ENCODE peak calls at places on chromosomes 7 and 10, in eight cellular contexts. F is H1, P is transverse colon, Y is ovary, G is tibial nerve, Z is A549, L is SK-N-SH, S is sigmoid colon. D is an unnamed sample.

GRCh38 chr10:52956861-52957260 is 184.3 kb upstream of the MBL2 start:
- DNase-seq in F (no peak), P (no peak), Y (no peak), G (no peak), Z (no peak), L (no peak), S (no peak), D (no peak)

GRCh38 chr7:158959021-158959717 is 102.8 kb downstream of the DYNC2I1 start:
- DNase-seq in F (no peak), P (no peak), Y (no peak), G (no peak), Z (no peak), L (no peak), S (no peak), D (no peak)

GRCh38 chr7:21076054-21076453 is 289.4 kb upstream of the SP8 start:
- DNase-seq in F (no peak), P (peak), Y (no peak), G (no peak), Z (no peak), L (no peak), S (no peak), D (no peak)

GRCh38 chr7:20298486-20298901 is 32.2 kb upstream of the ITGB8 start:
- DNase-seq in F (no peak), P (no peak), Y (no peak), G (no peak), Z (no peak), L (no peak), S (no peak), D (no peak)

GRCh38 chr7:148209643-148210042 is 380.9 kb upstream of the C7orf33 start:
- DNase-seq in F (no peak), P (no peak), Y (no peak), G (no peak), Z (no peak), L (no peak), S (no peak), D (no peak)

GRCh38 chr7:158320328-158320727 is 267.3 kb downstream of the PTPRN2 start:
- DNase-seq in F (no peak), P (no peak), Y (no peak), G (no peak), Z (no peak), L (no peak), S (no peak), D (peak)

GRCh38 chr10:43380610-43381222 is 9.3 kb downstream of the FXYD4 start:
- DNase-seq in F (no peak), P (no peak), Y (no peak), G (no peak), Z (peak), L (peak), S (peak), D (no peak)

GRCh38 chr7:108211382-108212201 is 81.4 kb upstream of the LAMB4 start:
- DNase-seq in F (no peak), P (peak), Y (no peak), G (no peak), Z (peak), L (no peak), S (no peak), D (no peak)

GRCh38 chr10:110706690-110707098 is 62.6 kb downstream of the RBM20 start:
- DNase-seq in F (peak), P (no peak), Y (no peak), G (no peak), Z (no peak), L (no peak), S (no peak), D (no peak)

GRCh38 chr10:118594392-118595063 is 920 bp downstream of the PRLHR start:
- DNase-seq in F (peak), P (no peak), Y (peak), G (no peak), Z (peak), L (peak), S (no peak), D (peak)

GRCh38 chr10:5557040-5557721 is 32.4 kb downstream of the CALML3 start:
- DNase-seq in F (no peak), P (no peak), Y (peak), G (peak), Z (no peak), L (no peak), S (peak), D (peak)

GRCh38 chr7:47587389-47587788 is 5.5 kb upstream of the TNS3 start:
- DNase-seq in F (no peak), P (peak), Y (no peak), G (no peak), Z (no peak), L (no peak), S (no peak), D (peak)

GRCh38 chr10:1368772-1369171 is 312.6 kb downstream of the WDR37 start:
- DNase-seq in F (peak), P (peak), Y (no peak), G (no peak), Z (peak), L (peak), S (no peak), D (no peak)

GRCh38 chr7:74570533-74571156 is 86.9 kb upstream of the GTF2I start:
- DNase-seq in F (no peak), P (no peak), Y (no peak), G (no peak), Z (no peak), L (no peak), S (no peak), D (no peak)

GRCh38 chr7:74575811-74576210 is 81.7 kb upstream of the GTF2I start:
- DNase-seq in F (no peak), P (no peak), Y (no peak), G (no peak), Z (no peak), L (no peak), S (no peak), D (no peak)

GRCh38 chr7:74573499-74573898 is 84.0 kb upstream of the GTF2I start:
- DNase-seq in F (no peak), P (no peak), Y (no peak), G (no peak), Z (no peak), L (peak), S (no peak), D (no peak)

GRCh38 chr7:74572301-74573090 is 85.0 kb upstream of the GTF2I start:
- DNase-seq in F (no peak), P (peak), Y (no peak), G (no peak), Z (no peak), L (no peak), S (no peak), D (no peak)

DNA sequence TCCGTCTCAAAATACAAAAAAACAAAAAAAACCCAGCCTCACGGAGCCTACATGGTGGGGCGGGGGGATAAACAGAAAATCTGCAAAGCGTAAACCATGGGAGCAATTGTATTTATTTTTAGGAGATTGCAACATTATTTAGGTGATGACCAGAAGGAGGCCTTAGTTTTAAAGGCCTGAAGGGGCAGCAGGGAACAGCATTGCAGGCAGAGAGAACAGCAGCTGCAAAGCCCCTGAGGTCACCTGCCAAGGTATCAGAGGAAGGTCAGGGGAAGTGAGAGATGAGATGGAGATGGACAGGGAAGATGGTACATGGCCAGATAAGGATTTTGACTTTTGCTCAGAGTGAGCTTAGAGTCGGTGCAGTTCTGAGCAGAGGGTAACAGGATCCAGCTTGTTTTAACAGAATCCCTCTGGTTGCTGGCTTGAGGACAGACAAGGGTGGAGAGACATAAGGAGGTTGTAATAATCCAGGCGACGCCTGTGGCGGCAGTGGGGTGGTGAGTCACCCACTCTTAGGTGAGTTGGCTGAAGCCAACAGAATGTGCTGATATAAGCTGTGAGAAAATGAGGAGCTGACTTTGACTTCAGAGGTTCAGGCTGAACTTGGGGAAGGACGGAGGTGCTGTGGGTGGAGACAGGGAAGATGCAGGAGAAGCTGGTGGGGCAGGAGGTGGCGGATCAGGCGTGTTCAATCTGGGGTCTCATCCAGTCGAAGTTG is 82.3 kb upstream of the GTF2I start:
- DNase-seq in F (no peak), P (peak), Y (no peak), G (no peak), Z (peak), L (no peak), S (no peak), D (peak)
- TF ChIP-seq EP300 in F (no peak), P (no peak), Y (no peak), G (no peak), Z (no peak), L (no peak), S (no peak), D (no peak)

GRCh38 chr7:101201695-101202602 is 1.1 kb upstream of the MOGAT3 start:
- DNase-seq in F (no peak), P (peak), Y (no peak), G (no peak), Z (no peak), L (peak), S (no peak), D (peak)

GRCh38 chr7:101202603-101202918 is 1.7 kb upstream of the MOGAT3 start:
- DNase-seq in F (no peak), P (no peak), Y (no peak), G (no peak), Z (no peak), L (no peak), S (no peak), D (no peak)

GRCh38 chr7:101198476-101198875 is 2.4 kb downstream of the MOGAT3 start:
- DNase-seq in F (no peak), P (no peak), Y (no peak), G (no peak), Z (no peak), L (no peak), S (no peak), D (no peak)

GRCh38 chr7:101200504-101200861 is 353 bp downstream of the MOGAT3 start:
- DNase-seq in F (no peak), P (no peak), Y (no peak), G (no peak), Z (no peak), L (peak), S (no peak), D (no peak)

GRCh38 chr7:101200862-101201599 is at the start of gene MOGAT3:
- DNase-seq in F (no peak), P (peak), Y (no peak), G (no peak), Z (no peak), L (no peak), S (no peak), D (no peak)
- H3K4me3 ChIP-seq in F (peak), P (no peak), Y (no peak), G (peak), Z (no peak), L (no peak), S (peak), D (no peak)

DNA sequence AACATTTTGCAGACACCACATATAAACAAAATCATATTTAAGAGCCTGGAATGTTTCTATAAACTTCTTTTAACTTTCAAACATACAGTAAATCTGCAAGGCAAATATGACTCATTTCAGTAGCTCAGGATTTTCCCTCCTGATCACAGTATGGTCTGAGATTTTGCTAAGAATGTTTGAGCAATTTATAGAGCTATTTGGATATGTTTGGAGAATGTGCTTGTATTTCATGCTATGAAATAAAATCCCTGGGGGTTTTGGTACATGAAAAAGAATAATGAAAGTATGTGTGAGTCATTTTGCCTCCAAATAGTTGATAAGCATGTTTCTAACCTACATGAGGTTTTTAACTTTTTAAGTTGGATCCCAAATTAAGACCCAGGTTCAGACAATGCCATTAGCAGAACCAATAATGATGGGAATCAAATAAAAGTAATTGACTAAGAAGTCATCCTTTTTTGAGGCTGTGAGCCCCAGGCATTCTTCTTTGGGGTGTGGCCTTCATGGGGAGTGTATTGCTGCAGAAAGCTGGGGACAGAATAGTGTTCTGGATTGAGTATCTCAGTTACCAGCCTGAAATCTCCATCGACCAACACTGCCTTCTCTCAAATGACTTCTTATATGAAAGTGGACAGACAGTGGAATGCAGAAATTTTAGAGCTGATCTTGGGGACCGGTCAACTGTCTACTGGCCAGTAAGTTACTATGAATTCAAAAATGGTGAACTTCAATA is 66.1 kb upstream of the AGBL3 start:
- DNase-seq in F (no peak), P (no peak), Y (no peak), G (no peak), Z (peak), L (no peak), S (no peak), D (no peak)
- TF ChIP-seq EP300 in F (no peak), P (no peak), Y (no peak), G (no peak), Z (no peak), L (peak), S (no peak), D (no peak)

GRCh38 chr10:90424730-90425129 is 433.1 kb downstream of the HTR7 start:
- DNase-seq in F (no peak), P (no peak), Y (no peak), G (no peak), Z (no peak), L (no peak), S (no peak), D (no peak)
- H3K4me3 ChIP-seq in F (no peak), P (no peak), Y (no peak), G (no peak), Z (no peak), L (no peak), S (no peak), D (no peak)

DNA sequence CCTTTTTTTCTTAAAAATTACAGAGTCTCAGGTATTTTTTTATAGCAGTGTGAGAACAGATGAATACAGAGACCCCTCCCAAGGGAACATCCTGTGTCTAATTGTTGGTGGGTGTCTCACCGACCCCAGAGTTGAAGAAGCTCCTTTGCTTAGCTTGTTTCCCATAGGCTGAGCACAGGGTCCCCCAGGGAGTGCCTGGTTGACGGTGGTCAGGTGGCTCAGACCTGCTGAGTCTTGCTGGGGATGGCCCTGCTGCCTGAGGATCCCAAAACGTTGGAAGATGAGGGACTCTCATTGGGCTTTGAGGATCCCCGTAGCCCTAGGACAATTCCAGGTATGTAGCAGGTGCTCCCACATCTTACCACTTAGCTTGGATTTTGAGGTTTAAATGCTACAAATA is 19.5 kb downstream of the SCART1 start:
- DNase-seq in F (no peak), P (no peak), Y (no peak), G (no peak), Z (no peak), L (no peak), S (no peak), D (no peak)
- TF ChIP-seq EP300 in F (no peak), P (no peak), Y (no peak), G (no peak), Z (no peak), L (no peak), S (no peak), D (no peak)

DNA sequence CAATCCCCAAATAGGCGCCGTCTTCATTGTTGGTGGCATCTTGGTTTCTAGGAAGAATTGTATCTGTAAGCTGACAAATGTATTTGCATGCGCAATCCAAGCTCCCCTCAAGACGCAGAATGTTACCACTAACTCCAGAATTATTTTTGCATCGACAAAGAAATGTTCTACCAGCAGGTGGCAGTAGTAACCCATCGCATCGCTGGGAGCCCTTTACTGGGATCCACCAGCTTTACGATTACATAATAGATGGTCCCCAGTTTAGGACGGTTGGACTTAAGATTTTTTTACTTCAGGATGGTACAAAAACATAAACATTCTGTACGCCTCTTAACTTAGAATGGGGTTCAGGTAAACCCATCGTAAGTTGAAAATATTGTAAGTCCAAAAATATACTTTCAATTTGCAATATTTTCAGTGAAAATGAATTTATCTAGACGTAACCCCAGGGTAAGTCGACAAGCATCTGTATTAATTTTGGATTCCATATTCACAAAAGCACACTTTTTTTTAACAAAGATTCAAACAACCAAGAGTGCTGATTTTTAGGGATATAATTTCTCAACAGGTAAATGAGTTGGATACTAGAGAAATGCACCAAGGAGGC is 114.0 kb upstream of the COBL start:
- DNase-seq in F (no peak), P (peak), Y (peak), G (no peak), Z (peak), L (peak), S (no peak), D (no peak)
- H3K4me3 ChIP-seq in F (no peak), P (no peak), Y (no peak), G (no peak), Z (no peak), L (no peak), S (no peak), D (no peak)

GRCh38 chr7:44979481-44980392 is 922 bp upstream of the MYO1G start:
- DNase-seq in F (no peak), P (no peak), Y (no peak), G (no peak), Z (no peak), L (no peak), S (peak), D (no peak)
- TF ChIP-seq EP300 in F (no peak), P (no peak), Y (no peak), G (peak), Z (no peak), L (no peak), S (no peak), D (no peak)

DNA sequence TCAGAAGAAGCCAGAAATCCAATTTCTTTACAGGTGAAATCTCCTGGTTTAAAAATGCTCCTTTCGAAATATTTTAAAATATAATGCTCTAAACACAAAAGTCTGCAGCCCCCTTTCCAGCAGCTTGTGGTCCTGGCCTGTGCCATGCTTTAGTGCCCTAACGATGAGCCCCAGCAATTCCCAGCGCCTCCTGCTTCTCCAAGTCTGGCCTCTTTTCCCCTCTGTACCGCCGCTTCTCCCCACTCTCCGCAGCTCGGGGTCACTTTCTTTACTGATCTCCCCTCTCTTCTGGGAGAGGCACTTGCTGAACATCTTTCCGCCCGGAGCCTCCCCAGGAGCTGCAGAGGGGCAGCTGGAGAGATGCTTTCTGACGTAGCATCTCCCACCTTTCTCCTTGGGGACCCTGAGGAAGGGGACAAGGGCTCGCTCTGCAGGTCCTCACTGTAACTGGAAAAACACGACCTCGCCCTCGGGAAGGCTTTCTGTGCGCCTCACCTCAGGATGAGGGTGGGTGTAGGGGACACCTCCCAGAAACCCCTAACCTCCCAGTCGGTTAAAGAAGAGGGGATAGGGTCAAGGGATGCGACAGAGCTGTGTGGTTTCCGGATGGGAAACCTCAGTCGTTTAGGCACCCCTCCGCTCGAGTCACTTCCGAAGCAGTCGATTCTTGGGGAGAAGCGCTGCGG is 544 bp upstream of the INA start:
- DNase-seq in F (no peak), P (no peak), Y (no peak), G (no peak), Z (no peak), L (peak), S (no peak), D (no peak)
- H3K4me3 ChIP-seq in F (peak), P (no peak), Y (no peak), G (peak), Z (peak), L (peak), S (peak), D (no peak)

DNA sequence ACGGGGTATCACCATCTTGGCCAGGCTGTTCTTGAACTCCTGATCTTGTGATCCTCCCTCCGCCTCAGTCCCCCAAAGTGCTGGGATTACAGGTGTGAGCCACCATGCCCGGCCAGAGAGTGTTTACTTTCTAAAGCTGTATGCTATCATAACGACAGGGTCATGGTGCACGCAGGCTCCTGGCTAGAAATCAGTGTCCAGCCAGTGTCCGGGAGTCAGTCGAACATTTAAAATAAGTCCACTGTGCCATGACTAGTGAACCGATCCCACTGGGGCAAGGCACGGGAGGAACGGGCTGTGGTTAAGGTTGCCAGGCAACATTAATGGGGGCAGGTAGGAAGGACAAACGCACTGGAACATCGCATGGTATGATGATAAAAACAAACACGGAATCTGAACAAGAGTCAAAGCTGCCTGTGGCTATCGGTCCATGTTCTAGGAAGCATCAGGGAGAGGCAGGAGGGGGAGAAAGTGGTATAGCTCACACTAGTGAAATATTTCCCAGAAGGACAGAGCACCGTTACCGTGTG is 89.0 kb upstream of the SEPHS1 start:
- DNase-seq in F (no peak), P (no peak), Y (no peak), G (no peak), Z (no peak), L (no peak), S (no peak), D (no peak)
- TF ChIP-seq EP300 in F (no peak), P (no peak), Y (no peak), G (no peak), Z (no peak), L (no peak), S (no peak), D (no peak)

GRCh38 chr10:80485410-80486135 is 31.5 kb downstream of the TSPAN14 start:
- DNase-seq in F (no peak), P (peak), Y (no peak), G (no peak), Z (no peak), L (no peak), S (no peak), D (no peak)
- H3K4me3 ChIP-seq in F (no peak), P (no peak), Y (no peak), G (no peak), Z (no peak), L (no peak), S (no peak), D (no peak)

D was measured in upper lobe of left lung.